ENCODE peak calls at places on chromosomes 5 and 9, in five cellular contexts. P is T-helper 2 cell, A is transverse colon, Y is SW 1271, Q is heart left ventricle. N is an unnamed sample.

GRCh38 chr5:154087260-154087659 is 48.5 kb downstream of the MFAP3 start:
- DNase-seq in Q (no peak), A (no peak), Y (no peak), P (peak), N (no peak)

GRCh38 chr9:69527454-69527853 is 144.7 kb downstream of the APBA1 start:
- DNase-seq in Q (no peak), A (no peak), Y (no peak), P (no peak), N (no peak)

GRCh38 chr5:180612683-180613082 is 21.4 kb upstream of the SCGB3A1 start:
- DNase-seq in A (no peak), Y (no peak), Q (no peak), P (no peak), N (no peak)

GRCh38 chr5:126852916-126853315 is 76.0 kb downstream of the LMNB1 start:
- DNase-seq in Q (no peak), P (no peak), Y (no peak), A (no peak), N (no peak)

GRCh38 chr5:1548702-1549523 is 25.2 kb upstream of the LPCAT1 start:
- DNase-seq in A (no peak), Q (no peak), P (no peak), Y (no peak), N (no peak)

GRCh38 chr5:21199087-21199486 is 1211.1 kb upstream of the CDH18 start:
- DNase-seq in A (no peak), P (no peak), Q (no peak), Y (no peak), N (no peak)

GRCh38 chr5:123215929-123216702 is 127.1 kb downstream of the PRDM6 start:
- DNase-seq in Q (no peak), Y (no peak), A (no peak), P (no peak), N (no peak)

GRCh38 chr9:86303316-86303975 is 21.1 kb upstream of the ISCA1 start:
- DNase-seq in Q (no peak), A (no peak), P (peak), Y (no peak), N (no peak)

GRCh38 chr5:83718195-83718825 is 2.3 kb downstream of the HAPLN1 start:
- DNase-seq in A (peak), Y (peak), Q (no peak), P (peak), N (no peak)

GRCh38 chr9:133773889-133774655 is 35.9 kb upstream of the SARDH start:
- DNase-seq in A (no peak), Y (no peak), P (no peak), Q (peak), N (no peak)